ENCODE peak calls at places on chromosome 2, in five cellular contexts. J, A, Z, V and Y are unnamed samples.

GRCh38 chr2:12587729-12588522 is 128.8 kb upstream of the TRIB2 start:
- DNase-seq in J (peak; percentile 91), A (peak; percentile 95), Z (no peak), V (peak; percentile 19), Y (no peak)

GRCh38 chr2:67451086-67451832 is 54.1 kb downstream of the ETAA1 start:
- DNase-seq in J (no peak), A (peak; percentile 79), Z (no peak), V (peak; percentile 76), Y (no peak)

GRCh38 chr2:218983263-218983970 is 1.6 kb downstream of the FEV start:
- DNase-seq in J (no peak), A (no peak), Z (peak; percentile 38), V (no peak), Y (no peak)

GRCh38 chr2:122635649-122636496 is 880.4 kb downstream of the TSN start:
- DNase-seq in J (no peak), A (no peak), Z (no peak), V (no peak), Y (no peak)

GRCh38 chr2:69695850-69696216 is 46.1 kb upstream of the ANXA4 start:
- DNase-seq in J (no peak), A (no peak), Z (no peak), V (no peak), Y (no peak)

GRCh38 chr2:4354678-4355077 is 651.3 kb downstream of the DCDC2C start:
- DNase-seq in J (no peak), A (peak; percentile 9), Z (peak; percentile 83), V (peak; percentile 39), Y (no peak)

GRCh38 chr2:127623388-127624320 is 22.3 kb upstream of the GPR17 start:
- DNase-seq in J (no peak), A (peak; percentile 36), Z (no peak), V (no peak), Y (no peak)

GRCh38 chr2:105972226-105972625 is 221.9 kb downstream of the UXS1 start:
- DNase-seq in J (no peak), A (no peak), Z (no peak), V (no peak), Y (no peak)

GRCh38 chr2:2324119-2324518 is 7.0 kb downstream of the MYT1L start:
- DNase-seq in J (no peak), A (no peak), Z (peak; percentile 9), V (no peak), Y (no peak)

GRCh38 chr2:201132518-201132917 is 16.6 kb downstream of the CFLAR start:
- DNase-seq in J (no peak), A (no peak), Z (no peak), V (no peak), Y (no peak)

GRCh38 chr2:186879312-186879711 is 30.3 kb upstream of the ZSWIM2 start:
- DNase-seq in J (no peak), A (no peak), Z (no peak), V (no peak), Y (no peak)

GRCh38 chr2:127155901-127156300 is 48.9 kb upstream of the BIN1 start:
- DNase-seq in J (no peak), A (peak; percentile 81), Z (no peak), V (no peak), Y (no peak)

GRCh38 chr2:223101340-223102039 is 49.5 kb downstream of the KCNE4 start:
- DNase-seq in J (no peak), A (peak; percentile 71), Z (peak; percentile 91), V (peak; percentile 63), Y (no peak)

GRCh38 chr2:172449916-172450550 is 22.6 kb downstream of the ITGA6 start:
- DNase-seq in J (no peak), A (no peak), Z (no peak), V (no peak), Y (no peak)

GRCh38 chr2:162435676-162436075 is 91.7 kb downstream of the GCA start:
- DNase-seq in J (no peak), A (peak; percentile 31), Z (no peak), V (no peak), Y (no peak)

GRCh38 chr2:128545829-128546228 is 227.2 kb upstream of the HS6ST1 start:
- DNase-seq in J (no peak), A (no peak), Z (no peak), V (no peak), Y (no peak)

GRCh38 chr2:175627405-175627804 is 374.7 kb downstream of the LNPK start:
- DNase-seq in J (peak; percentile 17), A (no peak), Z (no peak), V (no peak), Y (no peak)

GRCh38 chr2:196088209-196088608 is 19.6 kb upstream of the DNAH7 start:
- DNase-seq in J (no peak), A (peak; percentile 90), Z (no peak), V (no peak), Y (no peak)

GRCh38 chr2:211879323-211879722 is 659.3 kb downstream of the ERBB4 start:
- DNase-seq in J (no peak), A (peak; percentile 44), Z (peak; percentile 27), V (no peak), Y (no peak)

GRCh38 chr2:69572640-69573039 is 70.9 kb downstream of the AAK1 start:
- DNase-seq in J (no peak), A (peak; percentile 49), Z (no peak), V (no peak), Y (no peak)

GRCh38 chr2:239102266-239102665 is 254.4 kb downstream of the TWIST2 start:
- DNase-seq in J (no peak), A (no peak), Z (no peak), V (no peak), Y (no peak)

GRCh38 chr2:205686231-205687017 is 4.1 kb downstream of the NRP2 start:
- DNase-seq in J (no peak), A (peak; percentile 42), Z (peak; percentile 68), V (no peak), Y (no peak)

GRCh38 chr2:127254386-127254981 is 34.4 kb upstream of the CYP27C1 start:
- DNase-seq in J (no peak), A (peak; percentile 5), Z (no peak), V (peak; percentile 38), Y (no peak)

GRCh38 chr2:10345813-10346212 is 43.1 kb downstream of the HPCAL1 start:
- DNase-seq in J (no peak), A (no peak), Z (no peak), V (no peak), Y (no peak)

GRCh38 chr2:102841107-102841840 is 79.4 kb downstream of the TMEM182 start:
- DNase-seq in J (no peak), A (peak; percentile 78), Z (peak; percentile 90), V (peak; percentile 55), Y (no peak)
- TF ChIP-seq CTCF in J (peak; percentile 61), A (peak; percentile 82), Z (peak; percentile 74), V (peak; percentile 52), Y (no peak)

DNA sequence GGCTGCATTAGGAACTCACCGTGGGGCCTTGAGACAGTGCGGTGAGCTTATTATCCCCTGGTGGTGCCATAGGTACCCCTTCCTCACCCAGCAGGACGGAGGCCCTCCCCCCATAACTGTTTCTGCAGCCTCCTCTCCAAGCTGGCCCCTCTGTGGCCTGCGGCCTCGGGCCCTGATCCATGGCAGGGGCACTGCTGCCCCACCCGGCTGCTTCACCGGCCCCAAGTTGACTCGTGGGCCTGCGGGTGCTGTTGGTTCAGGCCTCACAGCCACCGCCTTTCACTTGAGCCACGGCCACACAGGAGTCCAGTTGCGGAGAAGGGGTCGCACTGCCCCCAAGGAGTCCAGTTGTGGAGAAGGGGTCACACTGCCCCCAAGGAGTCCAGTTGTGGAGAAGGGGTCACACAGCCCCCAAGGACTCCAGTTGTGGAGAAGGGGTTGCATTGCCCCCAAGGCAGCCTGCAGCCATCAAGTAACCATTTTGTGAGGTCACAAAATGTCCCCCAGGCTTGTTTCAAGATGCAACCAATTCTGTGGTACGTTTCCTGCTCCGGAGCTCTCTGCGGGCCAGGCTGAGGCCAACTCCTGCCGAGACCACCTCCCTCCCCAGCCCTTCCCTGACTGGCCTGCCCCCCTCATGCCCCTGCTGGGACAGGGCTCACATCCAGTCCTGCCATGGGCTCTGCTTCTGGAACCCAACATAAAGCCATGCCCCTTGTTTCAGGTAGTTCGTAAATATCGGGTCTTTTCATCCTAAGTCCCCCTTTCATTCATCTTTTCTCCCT is 4.6 kb downstream of the LRRFIP1 start:
- DNase-seq in J (no peak), A (no peak), Z (no peak), V (no peak), Y (no peak)
- H3K4me3 ChIP-seq in J (no peak overlapping the region), A (no peak overlapping the region), Z (no peak overlapping the region), V (no peak overlapping the region), Y (no peak overlapping the region)

GRCh38 chr2:68464651-68465050 is 2.4 kb downstream of the FBXO48 start:
- DNase-seq in J (no peak), A (no peak), Z (no peak), V (no peak), Y (no peak)

GRCh38 chr2:68466361-68466777 is 725 bp downstream of the FBXO48 start:
- DNase-seq in J (peak; percentile 34), A (peak; percentile 74), Z (no peak), V (peak; percentile 26), Y (peak; percentile 83)

GRCh38 chr2:68466778-68467076 is 367 bp downstream of the FBXO48 start:
- DNase-seq in J (no peak), A (no peak), Z (no peak), V (no peak), Y (no peak)

GRCh38 chr2:68465081-68465916 is 1.8 kb downstream of the FBXO48 start:
- DNase-seq in J (no peak), A (peak; percentile 24), Z (no peak), V (no peak), Y (peak; percentile 43)

DNA sequence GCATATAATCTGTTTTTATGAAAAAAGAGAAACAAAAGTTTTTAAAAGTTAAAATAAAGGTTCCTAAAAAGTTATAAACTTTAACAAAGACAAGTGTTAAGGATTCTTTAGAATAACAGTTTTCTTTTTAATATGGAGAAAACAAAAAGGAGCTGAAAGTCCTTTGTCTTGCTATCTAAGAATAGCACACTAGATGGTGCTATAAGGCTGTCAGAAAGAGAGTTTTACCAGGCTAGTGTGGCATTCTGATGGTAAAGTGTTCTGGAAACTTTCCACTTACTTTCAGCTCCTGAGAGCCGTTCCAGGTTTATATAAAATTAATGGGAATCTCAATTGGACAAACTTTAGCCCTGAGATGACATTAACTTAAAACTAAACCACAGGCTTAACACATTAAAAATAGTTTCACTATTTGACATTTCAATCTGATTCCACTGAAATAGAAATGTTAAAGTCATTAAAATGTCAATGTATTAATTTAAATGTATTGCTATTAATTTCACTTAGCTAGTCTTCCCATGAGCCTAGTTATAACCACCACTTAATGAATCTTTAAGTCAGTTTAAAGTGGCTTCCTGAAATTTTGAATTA is 3.7 kb downstream of the FBXO48 start:
- DNase-seq in J (no peak), A (peak; percentile 77), Z (peak; percentile 73), V (peak; percentile 70), Y (no peak)
- TF ChIP-seq CTCF in J (peak; percentile 68), A (peak; percentile 71), Z (peak; percentile 75), V (peak; percentile 94), Y (peak; percentile 83)

DNA sequence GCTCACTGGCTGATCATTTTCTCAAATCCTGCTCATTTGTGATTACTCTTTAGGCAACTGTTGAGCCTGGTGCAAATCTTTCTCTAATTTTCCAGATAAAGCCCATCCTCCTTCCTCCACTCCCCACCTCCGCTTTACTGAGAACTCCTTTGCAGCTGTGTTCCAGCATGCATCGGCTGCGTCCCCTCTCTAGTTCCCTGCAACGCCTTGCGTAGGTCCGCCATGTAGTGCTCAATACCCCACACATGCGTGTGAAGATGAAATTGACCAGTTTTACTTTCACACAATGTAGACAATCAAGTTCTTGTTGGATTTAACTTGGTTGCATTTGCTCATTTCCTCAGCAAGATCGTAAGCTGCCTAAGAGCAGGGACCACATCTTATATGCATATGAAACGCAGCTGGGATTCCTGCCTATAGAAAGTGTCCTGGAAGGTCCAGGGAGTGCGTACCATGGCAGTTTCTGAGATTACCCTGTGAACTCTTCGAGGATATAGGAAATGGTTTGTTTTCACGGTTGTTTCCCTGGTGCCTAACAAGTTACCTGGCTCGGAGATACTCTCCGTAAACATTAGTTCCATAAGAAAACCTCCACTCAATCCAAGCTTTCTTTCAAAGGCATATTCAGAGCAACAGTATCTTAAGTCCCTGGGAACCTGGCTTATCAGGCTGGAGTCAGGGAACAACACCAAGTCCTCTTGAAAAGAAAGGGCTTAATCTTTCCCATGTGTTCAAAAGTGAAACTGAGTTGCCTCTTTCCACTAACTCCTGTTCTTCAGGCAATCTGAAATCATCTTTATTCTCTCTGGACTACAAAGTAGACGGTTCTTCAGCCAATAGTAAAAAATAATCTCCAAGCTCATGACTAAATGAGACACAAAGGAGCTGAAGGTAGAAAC is 766.3 kb upstream of the ID2 start:
- DNase-seq in J (peak; percentile 29), A (peak; percentile 4), Z (peak; percentile 27), V (no peak), Y (no peak)
- H3K4me3 ChIP-seq in J (no peak overlapping the region), A (no peak overlapping the region), Z (no peak overlapping the region), V (no peak overlapping the region), Y (no peak overlapping the region)